ENCODE peak calls at places on chromosomes 7 and 10, in nine cellular contexts. One of them, this sample, is unnamed.

GRCh38 chr7:91656486-91657237 is 223.8 kb downstream of the MTERF1 start:
- DNase-seq in pancreas: no peak
- DNase-seq in astrocyte: peak
- DNase-seq in body of pancreas: no peak
- DNase-seq in H1: no peak
- DNase-seq in heart right ventricle: no peak
- DNase-seq in fibroblast of mammary gland: peak
- DNase-seq in epithelial cell of esophagus: no peak
- DNase-seq in PC-9: no peak
- DNase-seq in this sample: peak

GRCh38 chr10:12351447-12351846 is 2.1 kb downstream of the CAMK1D start:
- DNase-seq in pancreas: no peak
- DNase-seq in astrocyte: no peak
- DNase-seq in body of pancreas: peak
- DNase-seq in H1: no peak
- DNase-seq in heart right ventricle: no peak
- DNase-seq in fibroblast of mammary gland: no peak
- DNase-seq in epithelial cell of esophagus: no peak
- DNase-seq in PC-9: no peak
- DNase-seq in this sample: no peak

GRCh38 chr10:120586471-120586872 is 129.4 kb downstream of the PLPP4 start:
- DNase-seq in pancreas: no peak
- DNase-seq in astrocyte: peak
- DNase-seq in body of pancreas: no peak
- DNase-seq in H1: no peak
- DNase-seq in heart right ventricle: no peak
- DNase-seq in fibroblast of mammary gland: peak
- DNase-seq in epithelial cell of esophagus: peak
- DNase-seq in PC-9: no peak
- DNase-seq in this sample: peak

GRCh38 chr10:34254596-34254995 is 560.5 kb downstream of the PARD3 start:
- DNase-seq in pancreas: no peak
- DNase-seq in astrocyte: peak
- DNase-seq in body of pancreas: no peak
- DNase-seq in H1: no peak
- DNase-seq in heart right ventricle: peak
- DNase-seq in fibroblast of mammary gland: peak
- DNase-seq in epithelial cell of esophagus: peak
- DNase-seq in PC-9: peak
- DNase-seq in this sample: peak

GRCh38 chr7:29457565-29457971 is 106.1 kb upstream of the PRR15 start:
- DNase-seq in pancreas: no peak
- DNase-seq in astrocyte: peak
- DNase-seq in body of pancreas: no peak
- DNase-seq in H1: no peak
- DNase-seq in heart right ventricle: no peak
- DNase-seq in fibroblast of mammary gland: peak
- DNase-seq in epithelial cell of esophagus: peak
- DNase-seq in PC-9: no peak
- DNase-seq in this sample: no peak

GRCh38 chr10:64506963-64507362 is 985.8 kb downstream of the REEP3 start:
- DNase-seq in pancreas: no peak
- DNase-seq in astrocyte: no peak
- DNase-seq in body of pancreas: no peak
- DNase-seq in H1: no peak
- DNase-seq in heart right ventricle: no peak
- DNase-seq in fibroblast of mammary gland: no peak
- DNase-seq in epithelial cell of esophagus: no peak
- DNase-seq in PC-9: no peak
- DNase-seq in this sample: no peak

GRCh38 chr7:71457881-71458590 is 326.1 kb downstream of the GALNT17 start:
- DNase-seq in pancreas: no peak
- DNase-seq in astrocyte: no peak
- DNase-seq in body of pancreas: no peak
- DNase-seq in H1: no peak
- DNase-seq in heart right ventricle: no peak
- DNase-seq in fibroblast of mammary gland: no peak
- DNase-seq in epithelial cell of esophagus: no peak
- DNase-seq in PC-9: no peak
- DNase-seq in this sample: no peak

GRCh38 chr10:103828107-103828506 is 27.3 kb downstream of the SH3PXD2A start:
- DNase-seq in pancreas: no peak
- DNase-seq in astrocyte: peak
- DNase-seq in body of pancreas: no peak
- DNase-seq in H1: no peak
- DNase-seq in heart right ventricle: no peak
- DNase-seq in fibroblast of mammary gland: no peak
- DNase-seq in epithelial cell of esophagus: peak
- DNase-seq in PC-9: peak
- DNase-seq in this sample: no peak

GRCh38 chr7:111753968-111754367 is 191.7 kb upstream of the IMMP2L start:
- DNase-seq in pancreas: no peak
- DNase-seq in astrocyte: peak
- DNase-seq in body of pancreas: peak
- DNase-seq in H1: no peak
- DNase-seq in heart right ventricle: no peak
- DNase-seq in fibroblast of mammary gland: peak
- DNase-seq in epithelial cell of esophagus: peak
- DNase-seq in PC-9: no peak
- DNase-seq in this sample: peak

GRCh38 chr7:159104188-159105030 is 40.3 kb downstream of the VIPR2 start:
- DNase-seq in pancreas: peak
- DNase-seq in astrocyte: no peak
- DNase-seq in body of pancreas: peak
- DNase-seq in H1: no peak
- DNase-seq in heart right ventricle: peak
- DNase-seq in fibroblast of mammary gland: no peak
- DNase-seq in epithelial cell of esophagus: no peak
- DNase-seq in PC-9: no peak
- DNase-seq in this sample: no peak

DNA sequence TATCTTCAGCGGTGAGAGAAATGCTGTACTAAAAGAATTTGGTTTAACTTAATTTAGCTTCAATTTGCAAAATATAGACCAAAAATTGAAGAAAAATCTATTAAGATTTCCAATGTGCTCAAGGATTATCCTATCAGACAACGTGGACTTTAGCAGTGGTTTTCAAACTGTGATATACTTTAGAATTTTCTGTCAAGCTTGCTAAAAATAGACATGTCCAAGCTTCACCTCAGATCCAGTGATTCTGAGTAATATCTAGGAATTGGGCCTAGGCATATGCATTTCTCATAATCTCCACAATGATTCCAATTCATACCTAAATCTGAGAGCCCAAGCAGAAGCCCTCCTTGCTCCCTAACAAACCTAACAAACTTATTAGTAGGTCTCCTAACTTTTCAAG is 3.4 kb downstream of the WASL start:
- DNase-seq in pancreas: no peak
- DNase-seq in astrocyte: no peak
- DNase-seq in body of pancreas: no peak
- DNase-seq in H1: no peak
- DNase-seq in heart right ventricle: no peak
- DNase-seq in fibroblast of mammary gland: no peak
- DNase-seq in epithelial cell of esophagus: no peak
- DNase-seq in PC-9: no peak
- DNase-seq in this sample: no peak
- H3K4me3 ChIP-seq in pancreas: no peak
- H3K4me3 ChIP-seq in astrocyte: no peak
- H3K4me3 ChIP-seq in body of pancreas: no peak
- H3K4me3 ChIP-seq in H1: peak
- H3K4me3 ChIP-seq in heart right ventricle: no peak
- H3K4me3 ChIP-seq in fibroblast of mammary gland: no peak
- H3K4me3 ChIP-seq in epithelial cell of esophagus: no peak
- H3K4me3 ChIP-seq in PC-9: peak
- H3K4me3 ChIP-seq in this sample: no peak

GRCh38 chr10:53786236-53786635 is 1013.7 kb upstream of the MBL2 start:
- DNase-seq in pancreas: no peak
- DNase-seq in astrocyte: no peak
- DNase-seq in body of pancreas: peak
- DNase-seq in H1: no peak
- DNase-seq in heart right ventricle: no peak
- DNase-seq in fibroblast of mammary gland: no peak
- DNase-seq in epithelial cell of esophagus: peak
- DNase-seq in PC-9: no peak
- DNase-seq in this sample: no peak
- TF ChIP-seq CTCF in pancreas: no peak
- TF ChIP-seq CTCF in astrocyte: no peak
- TF ChIP-seq CTCF in body of pancreas: no peak
- TF ChIP-seq CTCF in H1: no peak
- TF ChIP-seq CTCF in heart right ventricle: no peak
- TF ChIP-seq CTCF in fibroblast of mammary gland: no peak
- TF ChIP-seq CTCF in epithelial cell of esophagus: peak
- TF ChIP-seq CTCF in PC-9: peak
- TF ChIP-seq CTCF in this sample: no peak

GRCh38 chr10:113553149-113553548 is 296 bp downstream of the HABP2 start:
- DNase-seq in pancreas: no peak
- DNase-seq in astrocyte: no peak
- DNase-seq in body of pancreas: no peak
- DNase-seq in H1: no peak
- DNase-seq in heart right ventricle: no peak
- DNase-seq in fibroblast of mammary gland: no peak
- DNase-seq in epithelial cell of esophagus: no peak
- DNase-seq in PC-9: no peak
- DNase-seq in this sample: no peak
- H3K4me3 ChIP-seq in pancreas: peak
- H3K4me3 ChIP-seq in astrocyte: no peak
- H3K4me3 ChIP-seq in body of pancreas: no peak
- H3K4me3 ChIP-seq in H1: no peak
- H3K4me3 ChIP-seq in heart right ventricle: no peak
- H3K4me3 ChIP-seq in fibroblast of mammary gland: no peak
- H3K4me3 ChIP-seq in epithelial cell of esophagus: no peak
- H3K4me3 ChIP-seq in PC-9: no peak
- H3K4me3 ChIP-seq in this sample: no peak

GRCh38 chr10:26725837-26726727 is 28.6 kb downstream of the PDSS1 start:
- DNase-seq in pancreas: peak
- DNase-seq in astrocyte: peak
- DNase-seq in body of pancreas: peak
- DNase-seq in H1: peak
- DNase-seq in heart right ventricle: peak
- DNase-seq in fibroblast of mammary gland: peak
- DNase-seq in epithelial cell of esophagus: peak
- DNase-seq in PC-9: peak
- DNase-seq in this sample: peak
- TF ChIP-seq CTCF in pancreas: peak
- TF ChIP-seq CTCF in astrocyte: peak
- TF ChIP-seq CTCF in body of pancreas: peak
- TF ChIP-seq CTCF in H1: peak
- TF ChIP-seq CTCF in heart right ventricle: peak
- TF ChIP-seq CTCF in fibroblast of mammary gland: peak
- TF ChIP-seq CTCF in epithelial cell of esophagus: peak
- TF ChIP-seq CTCF in PC-9: peak
- TF ChIP-seq CTCF in this sample: peak

DNA sequence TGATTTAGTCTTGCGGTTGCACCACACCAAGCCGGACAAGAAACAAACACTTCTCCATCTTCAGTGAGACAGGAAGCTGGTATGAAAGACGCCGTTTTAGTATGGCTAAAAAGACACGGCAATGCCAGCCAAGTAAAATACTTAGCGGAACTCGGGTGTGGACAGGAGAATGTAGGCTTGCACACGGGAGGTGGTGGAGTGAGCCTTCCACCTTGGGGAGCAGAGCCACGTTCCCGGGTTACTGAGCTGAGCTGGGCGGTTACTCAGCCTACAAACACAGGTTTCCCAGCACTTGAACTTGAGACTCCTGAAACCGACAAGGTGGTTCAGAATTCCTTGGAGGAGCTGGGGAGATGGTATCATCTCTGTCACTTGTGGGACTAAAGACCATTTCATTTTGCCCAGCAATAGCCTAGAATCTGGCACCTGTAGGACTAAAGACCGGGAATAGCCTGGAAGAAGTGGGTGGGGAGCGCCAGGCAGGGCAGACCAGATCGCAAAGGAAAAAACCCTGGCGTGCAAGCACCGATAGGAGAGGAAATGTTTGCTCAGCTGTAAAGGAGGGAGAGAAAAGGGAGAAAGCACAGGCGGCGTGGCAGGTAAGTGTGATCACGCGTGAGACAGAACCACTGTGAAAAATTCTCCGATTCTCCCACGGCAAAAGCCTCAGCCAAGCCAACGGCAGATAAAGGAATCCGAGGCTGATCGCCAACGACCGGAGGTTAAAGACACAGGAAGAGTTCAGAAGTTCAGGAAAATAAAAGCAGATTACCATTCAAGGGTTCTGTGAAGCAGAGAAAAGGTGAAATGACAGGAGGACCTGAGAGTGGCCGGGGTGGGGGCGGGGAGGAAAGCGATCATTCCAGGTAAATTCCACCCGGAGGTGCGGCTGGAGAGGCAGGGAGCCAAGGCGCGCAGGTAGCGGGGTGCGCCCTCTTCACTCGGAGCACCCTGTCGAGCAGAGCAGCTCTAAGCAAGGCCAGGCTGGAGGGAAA is 35.0 kb upstream of the SEPHS1 start:
- DNase-seq in pancreas: peak
- DNase-seq in astrocyte: no peak
- DNase-seq in body of pancreas: peak
- DNase-seq in H1: no peak
- DNase-seq in heart right ventricle: no peak
- DNase-seq in fibroblast of mammary gland: no peak
- DNase-seq in epithelial cell of esophagus: peak
- DNase-seq in PC-9: peak
- DNase-seq in this sample: no peak
- H3K4me3 ChIP-seq in pancreas: peak
- H3K4me3 ChIP-seq in astrocyte: no peak
- H3K4me3 ChIP-seq in body of pancreas: no peak
- H3K4me3 ChIP-seq in H1: peak
- H3K4me3 ChIP-seq in heart right ventricle: peak
- H3K4me3 ChIP-seq in fibroblast of mammary gland: no peak
- H3K4me3 ChIP-seq in epithelial cell of esophagus: peak
- H3K4me3 ChIP-seq in PC-9: peak
- H3K4me3 ChIP-seq in this sample: no peak

This sample was measured in fibroblast of the aortic adventitia.